ENCODE peak calls at places on chromosomes 4 and X, in six cellular contexts. K is foreskin keratinocyte, B is A673, N is PC-3, Y is pancreas, M is esophagus squamous epithelium. G is an unnamed sample.

GRCh38 chrX:10620121-10620699 is at the start of gene MID1:
- DNase-seq in K (peak; percentile 69), B (peak; percentile 82), N (peak; percentile 83), Y (peak; percentile 77), M (no peak), G (peak; percentile 64)

GRCh38 chrX:31340587-31340986 is 268.7 kb upstream of the FTHL17 start:
- DNase-seq in K (no peak), B (no peak), N (no peak), Y (no peak), M (no peak), G (no peak)

GRCh38 chrX:136259543-136259942 is 8.3 kb upstream of the MAP7D3 start:
- DNase-seq in K (peak; percentile 60), B (no peak), N (no peak), Y (no peak), M (no peak), G (no peak)

GRCh38 chr4:67101612-67102011 is 443.7 kb downstream of the CENPC start:
- DNase-seq in K (no peak), B (no peak), N (no peak), Y (no peak), M (no peak), G (no peak)

GRCh38 chrX:145405012-145405411 is 157.7 kb downstream of the SPANXN1 start:
- DNase-seq in K (peak; percentile 1), B (peak; percentile 30), N (peak; percentile 62), Y (no peak), M (no peak), G (no peak)

GRCh38 chr4:41359069-41359769 is 102.5 kb downstream of the UCHL1 start:
- DNase-seq in K (no peak), B (peak; percentile 9), N (no peak), Y (peak; percentile 46), M (no peak), G (peak; percentile 67)

GRCh38 chr4:1206299-1207156 is 34.1 kb upstream of the SPON2 start:
- DNase-seq in K (no peak), B (no peak), N (no peak), Y (peak; percentile 71), M (no peak), G (peak; percentile 35)

GRCh38 chr4:102625232-102625930 is 124.2 kb downstream of the NFKB1 start:
- DNase-seq in K (peak; percentile 44), B (peak; percentile 45), N (peak; percentile 38), Y (no peak), M (no peak), G (peak; percentile 51)

DNA sequence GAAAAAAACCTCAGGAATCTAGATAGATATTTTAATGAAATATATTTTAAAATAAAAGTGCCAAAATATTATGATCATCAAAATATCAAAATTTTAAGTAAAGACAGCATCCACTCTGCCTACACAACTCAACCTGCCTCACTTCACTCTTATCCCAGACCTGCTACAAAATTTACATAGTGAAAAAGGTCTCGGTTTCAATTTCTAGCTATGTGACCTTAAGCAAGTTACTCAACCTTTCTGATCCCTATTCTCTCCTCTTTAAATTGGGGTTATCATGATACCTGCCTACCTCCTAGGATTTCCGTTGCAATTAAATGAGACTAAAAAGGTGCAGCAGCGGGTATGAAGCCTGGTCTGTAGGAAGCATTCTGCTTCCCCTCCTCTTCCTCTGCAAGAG is 72.9 kb downstream of the FAM114A1 start:
- DNase-seq in K (no peak), B (no peak), N (no peak), Y (no peak), M (no peak), G (no peak)
- H3K4me1 ChIP-seq in K (no peaks in the 10 kb centered on the region), B (no peaks in the 10 kb centered on the region), N (no peaks in the 10 kb centered on the region), Y (no peaks in the 10 kb centered on the region), M (no peaks in the 10 kb centered on the region), G (no peaks in the 10 kb centered on the region)

DNA sequence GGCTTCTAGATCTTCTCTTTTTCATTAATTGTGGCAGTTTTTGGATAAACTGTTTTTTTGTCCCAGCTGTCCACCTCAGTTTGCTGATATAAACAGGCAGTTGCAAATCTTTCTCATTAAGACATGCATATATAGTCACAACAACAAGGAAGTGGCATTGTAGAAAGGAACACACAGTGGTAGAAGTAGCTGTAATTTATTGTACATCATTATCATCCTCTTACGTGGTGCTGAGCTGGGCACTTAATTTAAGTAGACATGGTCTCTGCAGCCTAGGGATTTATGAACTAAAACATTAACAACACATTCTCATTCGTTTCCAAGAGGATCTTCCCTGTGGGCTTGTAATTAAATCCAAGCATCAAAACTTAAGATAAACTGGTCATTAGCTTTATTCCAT is 500.2 kb downstream of the INPP4B start:
- DNase-seq in K (no peak), B (no peak), N (no peak), Y (no peak), M (no peak), G (no peak)
- H3K4me1 ChIP-seq in K (peaks cover 22% of the 10 kb centered on the region), B (peaks cover 4% of the 10 kb centered on the region), N (peaks cover 15% of the 10 kb centered on the region), Y (peaks cover 10% of the 10 kb centered on the region), M (peaks cover 3% of the 10 kb centered on the region), G (peaks cover 21% of the 10 kb centered on the region)

DNA sequence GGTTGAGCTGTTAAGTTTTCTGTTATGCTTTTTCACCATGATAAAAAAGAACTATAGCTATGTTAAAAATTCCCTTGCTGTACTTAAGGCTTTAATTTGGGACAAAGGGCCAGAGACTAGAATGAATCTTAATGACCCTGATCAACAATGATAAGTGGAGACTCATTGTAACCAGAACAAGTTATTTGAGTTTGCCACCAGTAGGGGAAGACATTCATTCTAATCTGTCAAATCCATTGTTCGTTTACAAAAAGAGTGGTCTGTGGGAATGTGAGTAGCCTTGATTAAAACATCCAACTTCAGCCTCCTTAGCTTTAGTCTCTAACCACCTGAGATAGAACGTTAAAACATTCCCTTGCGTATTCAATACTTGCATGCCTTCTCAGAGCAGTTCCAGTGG is 66.0 kb downstream of the EGF start:
- DNase-seq in K (no peak), B (peak; percentile 32), N (no peak), Y (no peak), M (no peak), G (no peak)
- H3K4me1 ChIP-seq in K (peaks cover 7% of the 10 kb centered on the region), B (peaks cover 7% of the 10 kb centered on the region), N (peaks cover 19% of the 10 kb centered on the region), Y (no peaks in the 10 kb centered on the region), M (no peaks in the 10 kb centered on the region), G (no peaks in the 10 kb centered on the region)

DNA sequence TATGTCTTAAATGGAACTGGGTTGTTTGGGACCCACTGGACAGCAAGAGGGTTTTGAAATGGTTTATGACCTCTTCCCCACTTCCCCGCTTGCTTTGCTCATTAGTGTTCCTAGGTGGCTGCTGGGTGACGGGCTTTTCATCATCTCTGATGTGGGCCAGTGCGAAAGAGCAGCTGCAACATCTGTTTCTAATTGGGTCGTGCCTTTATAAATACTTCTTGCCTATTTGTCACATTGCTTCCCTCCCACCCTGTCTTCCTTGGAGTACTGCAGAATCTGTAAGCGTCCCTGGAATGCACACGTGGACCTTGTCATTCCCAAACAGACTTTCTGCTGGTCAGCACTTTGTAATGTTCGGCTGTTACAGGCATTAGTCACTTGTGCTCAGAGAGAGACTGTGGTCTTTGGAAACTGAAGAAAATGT is 35.2 kb downstream of the SEPTIN11 start:
- DNase-seq in K (peak; percentile 81), B (peak; percentile 79), N (peak; percentile 61), Y (no peak), M (peak; percentile 2), G (no peak)
- H3K4me1 ChIP-seq in K (peaks cover 4% of the 10 kb centered on the region), B (peaks cover 65% of the 10 kb centered on the region), N (peaks cover 12% of the 10 kb centered on the region), Y (peaks cover 6% of the 10 kb centered on the region), M (peaks cover 22% of the 10 kb centered on the region), G (peaks cover 86% of the 10 kb centered on the region)

GRCh38 chr4:39702716-39703115 is 4.8 kb downstream of the UBE2K start:
- DNase-seq in K (no peak), B (no peak), N (no peak), Y (no peak), M (no peak), G (no peak)
- H3K4me1 ChIP-seq in K (peaks cover 3% of the 10 kb centered on the region), B (no peaks in the 10 kb centered on the region), N (peaks cover 7% of the 10 kb centered on the region), Y (peaks cover 28% of the 10 kb centered on the region), M (peaks cover 18% of the 10 kb centered on the region), G (peaks cover 34% of the 10 kb centered on the region)

GRCh38 chr4:143347495-143347894 is 10.8 kb downstream of the GAB1 start:
- DNase-seq in K (no peak), B (no peak), N (no peak), Y (no peak), M (no peak), G (no peak)

GRCh38 chr4:143344011-143344410 is 7.3 kb downstream of the GAB1 start:
- DNase-seq in K (no peak), B (peak; percentile 36), N (no peak), Y (no peak), M (no peak), G (no peak)

GRCh38 chr4:143343276-143343831 is 6.7 kb downstream of the GAB1 start:
- DNase-seq in K (no peak), B (no peak), N (no peak), Y (no peak), M (no peak), G (no peak)

GRCh38 chr4:143346208-143346607 is 9.5 kb downstream of the GAB1 start:
- DNase-seq in K (peak; percentile 97), B (no peak), N (peak; percentile 94), Y (no peak), M (no peak), G (no peak)

GRCh38 chr4:143344774-143345173 is 8.1 kb downstream of the GAB1 start:
- DNase-seq in K (no peak), B (no peak), N (no peak), Y (no peak), M (no peak), G (no peak)
- H3K4me1 ChIP-seq in K (peaks cover 32% of the 10 kb centered on the region), B (peaks cover 31% of the 10 kb centered on the region), N (peaks cover 15% of the 10 kb centered on the region), Y (peaks cover 26% of the 10 kb centered on the region), M (peaks cover 29% of the 10 kb centered on the region), G (peaks cover 48% of the 10 kb centered on the region)

DNA sequence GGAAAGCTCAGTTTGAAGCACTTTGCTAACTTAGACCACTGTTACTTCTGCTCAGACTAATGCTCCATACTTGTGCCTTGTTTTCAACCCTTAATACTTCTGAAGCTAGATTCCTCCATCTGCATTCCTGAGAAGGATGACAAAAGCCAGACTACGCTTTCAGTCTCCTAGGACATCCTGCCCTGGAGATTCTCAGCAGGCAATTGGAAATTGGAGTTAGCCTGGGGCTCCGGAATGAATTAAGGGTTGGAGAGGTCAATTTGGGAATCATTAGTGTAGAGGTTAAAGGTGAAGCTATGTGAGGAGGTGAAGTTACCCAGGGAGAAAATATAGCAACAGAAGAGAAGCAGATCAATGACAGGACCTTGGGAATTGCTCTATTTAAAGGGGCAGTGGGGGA is 215.9 kb upstream of the MBNL3 start:
- DNase-seq in K (no peak), B (no peak), N (no peak), Y (no peak), M (no peak), G (no peak)
- H3K4me1 ChIP-seq in K (no peaks in the 10 kb centered on the region), B (no peaks in the 10 kb centered on the region), N (no peaks in the 10 kb centered on the region), Y (no peaks in the 10 kb centered on the region), M (no peaks in the 10 kb centered on the region), G (no peaks in the 10 kb centered on the region)

GRCh38 chr4:123403205-123403604 is 6.6 kb downstream of the SPRY1 start:
- DNase-seq in K (no peak), B (no peak), N (no peak), Y (no peak), M (no peak), G (no peak)

GRCh38 chr4:123405212-123405856 is 8.7 kb downstream of the SPRY1 start:
- DNase-seq in K (no peak), B (no peak), N (no peak), Y (no peak), M (no peak), G (no peak)

GRCh38 chr4:123408471-123409084 is 12.0 kb downstream of the SPRY1 start:
- DNase-seq in K (no peak), B (no peak), N (peak; percentile 26), Y (no peak), M (no peak), G (no peak)

GRCh38 chr4:123409301-123409700 is 12.7 kb downstream of the SPRY1 start:
- DNase-seq in K (no peak), B (no peak), N (no peak), Y (no peak), M (no peak), G (no peak)

GRCh38 chr4:123406862-123407261 is 10.3 kb downstream of the SPRY1 start:
- DNase-seq in K (no peak), B (no peak), N (no peak), Y (no peak), M (no peak), G (no peak)
- H3K4me1 ChIP-seq in K (no peaks in the 10 kb centered on the region), B (no peaks in the 10 kb centered on the region), N (peaks cover 25% of the 10 kb centered on the region), Y (no peaks in the 10 kb centered on the region), M (no peaks in the 10 kb centered on the region), G (peaks cover 17% of the 10 kb centered on the region)